ENCODE peak calls at places on chromosomes 3 and 15, in eight cellular contexts. W is CD8-positive, alpha-beta memory T cell; Q is IMR-90; B is sigmoid colon; Y is A673; J is neuronal stem cell; S is CD8-positive, alpha-beta T cell; D is psoas muscle. I is an unnamed sample. For H3K4me1, the result is how much of the 10 kb centered on the place peaks cover.

GRCh38 chr15:39025331-39025730 is 460.7 kb upstream of the RASGRP1 start:
- DNase-seq in W (no peak), Q (peak), B (no peak), Y (no peak), J (no peak), S (no peak), D (no peak), I (no peak)

GRCh38 chr3:30810617-30811016 is 83.8 kb downstream of the GADL1 start:
- DNase-seq in W (no peak), Q (no peak), B (no peak), Y (peak), J (no peak), S (no peak), D (no peak), I (no peak)

GRCh38 chr3:64685800-64686445 is 1.9 kb downstream of the ADAMTS9 start:
- DNase-seq in W (no peak), Q (peak), B (peak), Y (peak), J (peak), S (no peak), D (peak), I (peak)

GRCh38 chr3:99637381-99638111 is 848 bp upstream of the COL8A1 start:
- DNase-seq in W (no peak), Q (peak), B (no peak), Y (peak), J (peak), S (no peak), D (peak), I (no peak)

GRCh38 chr3:61719278-61719977 is 158.1 kb downstream of the PTPRG start:
- DNase-seq in W (no peak), Q (no peak), B (no peak), Y (no peak), J (no peak), S (no peak), D (no peak), I (no peak)

GRCh38 chr15:82597815-82598214 is 49.3 kb downstream of the CPEB1 start:
- DNase-seq in W (no peak), Q (no peak), B (no peak), Y (no peak), J (no peak), S (no peak), D (no peak), I (no peak)

GRCh38 chr3:13532661-13533060 is 16.3 kb upstream of the FBLN2 start:
- DNase-seq in W (no peak), Q (no peak), B (no peak), Y (no peak), J (no peak), S (no peak), D (peak), I (peak)

GRCh38 chr15:99704444-99704838 is 28.8 kb downstream of the LYSMD4 start:
- DNase-seq in W (no peak), Q (peak), B (no peak), Y (peak), J (peak), S (peak), D (no peak), I (no peak)

GRCh38 chr15:96409231-96410138 is 79.0 kb downstream of the NR2F2 start:
- DNase-seq in W (no peak), Q (peak), B (no peak), Y (no peak), J (no peak), S (no peak), D (no peak), I (no peak)

GRCh38 chr3:194587438-194587931 is 45.7 kb downstream of the TMEM44 start:
- DNase-seq in W (no peak), Q (peak), B (no peak), Y (no peak), J (no peak), S (no peak), D (peak), I (no peak)

GRCh38 chr3:7953449-7954015 is 548.1 kb upstream of the LMCD1 start:
- DNase-seq in W (no peak), Q (no peak), B (no peak), Y (no peak), J (no peak), S (no peak), D (no peak), I (no peak)

GRCh38 chr3:73419179-73419803 is 205.4 kb downstream of the PDZRN3 start:
- DNase-seq in W (no peak), Q (peak), B (no peak), Y (no peak), J (no peak), S (no peak), D (no peak), I (no peak)

GRCh38 chr3:188469228-188469885 is 315.4 kb downstream of the LPP start:
- DNase-seq in W (no peak), Q (no peak), B (no peak), Y (no peak), J (no peak), S (no peak), D (no peak), I (no peak)

GRCh38 chr3:43152649-43153048 is 46.8 kb upstream of the POMGNT2 start:
- DNase-seq in W (no peak), Q (no peak), B (no peak), Y (peak), J (no peak), S (no peak), D (no peak), I (no peak)

DNA sequence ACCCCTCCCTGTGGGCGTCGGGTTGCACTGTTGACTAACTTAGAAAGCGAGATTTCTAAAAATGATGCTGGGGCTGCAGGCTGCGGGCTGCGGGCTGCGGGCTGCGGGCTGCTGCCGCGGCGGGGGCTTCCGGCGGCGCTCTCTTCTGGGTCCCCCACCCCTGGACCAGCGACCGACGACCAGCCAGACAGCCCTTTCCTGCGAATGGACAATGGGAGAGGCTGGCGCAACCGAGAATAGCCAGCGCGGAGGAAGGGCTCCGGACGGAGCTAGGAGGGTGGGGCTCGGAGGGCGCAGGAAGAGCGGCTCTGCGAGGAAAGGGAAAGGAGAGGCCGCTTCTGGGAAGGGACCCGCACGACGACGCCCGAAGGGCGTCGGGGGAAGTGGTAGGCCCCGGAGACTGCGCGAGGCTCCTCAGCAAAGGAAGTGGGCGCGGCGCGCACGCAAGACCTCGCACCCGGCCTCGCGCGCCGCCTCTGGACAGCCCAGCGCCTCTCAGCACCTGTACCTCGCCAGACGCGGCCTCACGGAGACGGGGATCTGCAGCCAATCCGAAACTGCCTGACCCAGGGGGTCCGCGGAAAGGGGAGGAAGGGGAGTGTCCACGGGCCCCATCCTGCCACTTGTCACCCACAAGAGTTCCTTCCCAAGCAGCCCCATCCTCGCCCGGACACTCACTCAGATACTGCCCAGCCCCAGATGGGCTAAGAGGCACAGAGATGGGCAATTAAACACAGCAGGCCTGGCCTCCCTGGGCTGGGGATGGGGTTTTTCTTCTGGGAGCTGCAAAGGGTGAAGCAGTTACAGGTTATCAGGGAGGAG is 70.7 kb downstream of the SLC12A8 start:
- DNase-seq in W (peak), Q (no peak), B (peak), Y (peak), J (no peak), S (peak), D (peak), I (peak)
- H3K4me1 ChIP-seq in W (under half), Q (under half), B (under half), Y (under half), J (under half), S (under half), D (under half), I (under half)

GRCh38 chr3:26438981-26439884 is 183.3 kb upstream of the LRRC3B start:
- DNase-seq in W (no peak), Q (no peak), B (no peak), Y (no peak), J (no peak), S (no peak), D (no peak), I (no peak)
- H3K27ac ChIP-seq in W (no peak), Q (no peak), B (no peak), Y (no peak), J (no peak), S (no peak), D (peak), I (no peak)

GRCh38 chr3:52456800-52457183 is 1.4 kb downstream of the NISCH start:
- DNase-seq in W (no peak), Q (no peak), B (no peak), Y (no peak), J (no peak), S (no peak), D (no peak), I (no peak)
- H3K4me3 ChIP-seq in W (peak), Q (peak), B (peak), Y (peak), J (peak), S (peak), D (peak), I (peak)

GRCh38 chr15:45799508-45799907 is 164.7 kb downstream of the SQOR start:
- DNase-seq in W (no peak), Q (no peak), B (no peak), Y (no peak), J (no peak), S (no peak), D (no peak), I (no peak)

GRCh38 chr15:45795487-45796069 is 160.7 kb downstream of the SQOR start:
- DNase-seq in W (no peak), Q (peak), B (no peak), Y (peak), J (peak), S (no peak), D (no peak), I (no peak)

GRCh38 chr15:45794768-45795486 is 160.1 kb downstream of the SQOR start:
- DNase-seq in W (no peak), Q (no peak), B (no peak), Y (no peak), J (no peak), S (no peak), D (no peak), I (no peak)

GRCh38 chr15:45794304-45794703 is 159.5 kb downstream of the SQOR start:
- DNase-seq in W (no peak), Q (no peak), B (no peak), Y (no peak), J (no peak), S (no peak), D (no peak), I (no peak)

GRCh38 chr15:45796433-45796832 is 161.6 kb downstream of the SQOR start:
- DNase-seq in W (no peak), Q (no peak), B (no peak), Y (no peak), J (no peak), S (no peak), D (no peak), I (no peak)
- H3K4me1 ChIP-seq in W (under half), Q (under half), B (under half), Y (under half), J (under half), S (under half), D (under half), I (under half)

DNA sequence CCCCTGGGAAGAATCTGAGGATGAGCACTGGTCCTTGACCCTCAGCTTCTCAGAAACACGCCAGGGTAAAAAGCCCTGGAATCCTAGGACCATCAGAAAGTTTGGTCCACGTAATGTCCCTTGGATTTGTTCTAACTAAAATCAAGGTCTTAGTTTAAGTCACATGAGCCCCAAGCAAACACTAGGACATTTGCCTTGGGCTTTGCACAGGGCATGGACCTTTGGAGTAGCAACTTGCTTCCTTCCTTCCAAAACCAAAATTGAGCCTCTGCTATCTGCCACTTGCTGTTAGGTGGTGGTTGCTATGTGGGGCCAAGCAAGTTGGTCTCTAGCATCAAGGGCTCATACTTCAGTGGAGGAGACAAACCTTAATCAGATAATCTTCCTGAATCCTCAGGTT is 4.0 kb upstream of the DAG1 start:
- DNase-seq in W (no peak), Q (no peak), B (no peak), Y (no peak), J (no peak), S (no peak), D (no peak), I (no peak)
- H3K27ac ChIP-seq in W (no peak), Q (no peak), B (peak), Y (no peak), J (peak), S (no peak), D (peak), I (no peak)

GRCh38 chr15:26971303-26972018 is 480 bp downstream of the GABRG3 start:
- DNase-seq in W (no peak), Q (no peak), B (no peak), Y (no peak), J (peak), S (no peak), D (no peak), I (no peak)
- H3K4me3 ChIP-seq in W (no peak), Q (no peak), B (no peak), Y (no peak), J (peak), S (no peak), D (no peak), I (peak)

GRCh38 chr15:63514533-63514943 is 10.1 kb downstream of the USP3 start:
- DNase-seq in W (no peak), Q (peak), B (no peak), Y (no peak), J (no peak), S (no peak), D (no peak), I (no peak)
- H3K4me1 ChIP-seq in W (half or more), Q (under half), B (half or more), Y (under half), J (under half), S (half or more), D (half or more), I (half or more)

DNA sequence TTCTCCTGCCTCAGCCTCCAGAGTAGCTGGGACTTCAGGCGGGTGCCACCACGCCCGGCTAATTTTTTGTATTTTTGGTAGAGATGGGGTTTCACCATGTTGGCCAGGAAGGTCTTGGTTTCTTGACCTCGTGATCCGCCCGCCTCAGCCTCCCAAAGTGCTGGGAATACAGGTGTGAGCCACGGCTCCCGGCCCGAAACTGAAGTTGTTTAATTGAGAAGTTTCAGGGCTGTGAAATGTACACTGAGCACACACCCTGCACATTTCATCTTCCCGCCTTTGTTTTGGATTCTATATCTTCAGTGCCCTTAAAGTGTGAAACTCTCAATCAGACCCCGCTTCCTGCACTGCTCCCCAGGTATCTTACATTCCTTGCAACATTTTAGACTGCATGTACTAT is 149.1 kb downstream of the FNDC3B start:
- DNase-seq in W (no peak), Q (no peak), B (no peak), Y (no peak), J (no peak), S (no peak), D (no peak), I (no peak)
- H3K27ac ChIP-seq in W (no peak), Q (no peak), B (no peak), Y (no peak), J (no peak), S (no peak), D (no peak), I (no peak)

DNA sequence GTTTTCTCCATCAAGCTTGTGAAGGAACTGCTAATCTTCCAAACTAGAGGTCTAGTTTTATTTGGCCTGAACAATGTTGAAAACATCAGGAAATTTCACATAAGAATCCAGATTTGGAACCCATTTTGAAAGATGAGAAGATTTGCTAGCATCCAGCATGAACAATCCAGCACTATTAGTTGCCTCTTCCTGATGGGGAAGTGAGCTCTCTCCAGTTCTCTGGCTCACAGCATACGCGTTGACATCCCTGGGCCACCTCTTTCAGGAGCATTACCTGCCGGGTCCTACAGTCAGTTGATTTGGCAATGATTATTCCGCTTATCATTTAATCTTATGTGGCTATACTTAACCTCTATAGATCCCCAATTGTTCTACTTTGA is 10.9 kb downstream of the GPR87 start:
- DNase-seq in W (no peak), Q (peak), B (no peak), Y (no peak), J (no peak), S (no peak), D (no peak), I (no peak)
- H3K4me3 ChIP-seq in W (no peak), Q (no peak), B (no peak), Y (no peak), J (no peak), S (no peak), D (no peak), I (no peak)

GRCh38 chr15:63016234-63016633 is 26.3 kb upstream of the TPM1 start:
- DNase-seq in W (no peak), Q (no peak), B (no peak), Y (no peak), J (no peak), S (no peak), D (no peak), I (no peak)
- H3K4me1 ChIP-seq in W (under half), Q (under half), B (under half), Y (under half), J (under half), S (under half), D (under half), I (under half)

I was measured in spleen.